ENCODE peak calls at places on chromosomes 7 and 10, in ten cellular contexts. F is activated CD8-positive, alpha-beta memory T cell treated with anti-CD3 and anti-CD28 coated beads, Interleukin-2, amount 50 U/mL, for 48 hours; O is stimulated activated CD4-positive, alpha-beta T cell treated with anti-CD3 and anti-CD28 coated beads, TNF-alpha, amount 100 ng/mL, for 4 hours; L is T-helper 2 cell; J is spleen; G is T-helper 9 cell; U is LoVo; Z is left ventricle myocardium inferior; A is EH; P is nucleus accumbens. Y is an unnamed sample.
A peak's percentile ranks its signal among the peaks of the same experiment; 100 is the strongest.

GRCh38 chr7:89334785-89335184 is 539.2 kb upstream of the TEX47 start:
- DNase-seq in F (no peak), O (no peak), L (no peak), J (no peak), G (no peak), U (no peak), Z (no peak), A (no peak), P (no peak), Y (no peak)

GRCh38 chr7:2799253-2799652 is 44.9 kb downstream of the GNA12 start:
- DNase-seq in F (no peak), O (no peak), L (no peak), J (no peak), G (no peak), U (no peak), Z (no peak), A (no peak), P (no peak), Y (no peak)

GRCh38 chr10:114495303-114495702 is 91.0 kb upstream of the AFAP1L2 start:
- DNase-seq in F (no peak), O (no peak), L (no peak), J (no peak), G (no peak), U (no peak), Z (no peak), A (no peak), P (no peak), Y (no peak)

GRCh38 chr10:3568392-3568791 is 216.6 kb downstream of the KLF6 start:
- DNase-seq in F (no peak), O (no peak), L (no peak), J (no peak), G (no peak), U (no peak), Z (no peak), A (no peak), P (no peak), Y (no peak)

GRCh38 chr10:86065711-86066251 is 300.8 kb downstream of the GRID1 start:
- DNase-seq in F (peak; percentile 28), O (no peak), L (no peak), J (peak; percentile 47), G (no peak), U (no peak), Z (no peak), A (no peak), P (no peak), Y (no peak)

GRCh38 chr7:68319061-68319460 is 1279.2 kb upstream of the AUTS2 start:
- DNase-seq in F (no peak), O (no peak), L (no peak), J (no peak), G (no peak), U (no peak), Z (no peak), A (no peak), P (no peak), Y (no peak)

GRCh38 chr7:32222251-32222900 is 152.2 kb upstream of the PDE1C start:
- DNase-seq in F (no peak), O (no peak), L (no peak), J (no peak), G (no peak), U (no peak), Z (no peak), A (no peak), P (no peak), Y (no peak)

GRCh38 chr10:97633921-97634320 is 621 bp upstream of the MORN4 start:
- DNase-seq in F (peak; percentile 56), O (no peak), L (no peak), J (no peak), G (no peak), U (peak; percentile 32), Z (no peak), A (no peak), P (no peak), Y (no peak)

GRCh38 chr7:145082366-145083240 is 246.8 kb upstream of the TPK1 start:
- DNase-seq in F (no peak), O (no peak), L (no peak), J (no peak), G (no peak), U (no peak), Z (no peak), A (no peak), P (no peak), Y (no peak)

GRCh38 chr7:74400420-74401136 is 53.1 kb upstream of the GTF2IRD1 start:
- DNase-seq in F (no peak), O (no peak), L (no peak), J (no peak), G (no peak), U (no peak), Z (no peak), A (no peak), P (no peak), Y (no peak)

GRCh38 chr10:51800725-51801455 is 101.5 kb upstream of the CSTF2T start:
- DNase-seq in F (no peak), O (no peak), L (no peak), J (no peak), G (no peak), U (no peak), Z (no peak), A (peak; percentile 4), P (no peak), Y (no peak)

GRCh38 chr10:22022257-22023051 is 18.9 kb upstream of the DNAJC1 start:
- DNase-seq in F (peak; percentile 62), O (peak; percentile 48), L (peak; percentile 30), J (no peak), G (peak; percentile 45), U (no peak), Z (peak; percentile 39), A (peak; percentile 2), P (no peak), Y (peak; percentile 65)

GRCh38 chr10:20959178-20959577 is 62.1 kb upstream of the NEBL start:
- DNase-seq in F (no peak), O (no peak), L (no peak), J (no peak), G (no peak), U (no peak), Z (no peak), A (no peak), P (no peak), Y (no peak)

GRCh38 chr10:96043157-96043894 is at the start of gene CCNJ:
- DNase-seq in F (peak; percentile 90), O (peak; percentile 67), L (peak; percentile 68), J (peak; percentile 94), G (peak; percentile 69), U (peak; percentile 93), Z (peak; percentile 89), A (peak; percentile 91), P (peak; percentile 82), Y (peak; percentile 95)

GRCh38 chr10:76786673-76787072 is 850.9 kb downstream of the KCNMA1 start:
- DNase-seq in F (no peak), O (no peak), L (no peak), J (no peak), G (no peak), U (no peak), Z (no peak), A (peak; percentile 16), P (no peak), Y (no peak)

GRCh38 chr10:23067337-23067736 is 28.0 kb upstream of the MSRB2 start:
- DNase-seq in F (no peak), O (no peak), L (no peak), J (no peak), G (no peak), U (no peak), Z (no peak), A (no peak), P (no peak), Y (no peak)

GRCh38 chr10:25047902-25048301 is 31.5 kb downstream of the THNSL1 start:
- DNase-seq in F (no peak), O (no peak), L (no peak), J (no peak), G (no peak), U (no peak), Z (no peak), A (peak; percentile 87), P (no peak), Y (no peak)

GRCh38 chr7:19899517-19899916 is 126.1 kb upstream of the TMEM196 start:
- DNase-seq in F (no peak), O (no peak), L (no peak), J (no peak), G (no peak), U (no peak), Z (no peak), A (no peak), P (no peak), Y (no peak)

GRCh38 chr10:102396251-102396650 is 746 bp downstream of the NFKB2 start:
- DNase-seq in F (no peak), O (no peak), L (no peak), J (no peak), G (no peak), U (no peak), Z (no peak), A (no peak), P (no peak), Y (no peak)

GRCh38 chr10:10421071-10421470 is 596.6 kb upstream of the CELF2 start:
- DNase-seq in F (no peak), O (no peak), L (no peak), J (no peak), G (no peak), U (no peak), Z (no peak), A (no peak), P (no peak), Y (no peak)

GRCh38 chr10:19977097-19977521 is 160.9 kb downstream of the PLXDC2 start:
- DNase-seq in F (no peak), O (no peak), L (no peak), J (no peak), G (no peak), U (no peak), Z (no peak), A (no peak), P (no peak), Y (no peak)

GRCh38 chr7:7157177-7157886 is 25.0 kb upstream of the C1GALT1 start:
- DNase-seq in F (peak; percentile 59), O (peak; percentile 26), L (no peak), J (no peak), G (peak; percentile 39), U (peak; percentile 41), Z (no peak), A (peak; percentile 86), P (no peak), Y (no peak)

GRCh38 chr10:84541289-84541637 is 212.9 kb downstream of the CCSER2 start:
- DNase-seq in F (no peak), O (no peak), L (no peak), J (no peak), G (no peak), U (no peak), Z (no peak), A (peak; percentile 3), P (no peak), Y (no peak)

GRCh38 chr7:25636168-25636567 is 407.9 kb upstream of the NPVF start:
- DNase-seq in F (no peak), O (no peak), L (no peak), J (no peak), G (no peak), U (no peak), Z (no peak), A (no peak), P (no peak), Y (no peak)

GRCh38 chr10:4234661-4235060 is 449.7 kb upstream of the KLF6 start:
- DNase-seq in F (no peak), O (no peak), L (no peak), J (peak; percentile 71), G (peak; percentile 11), U (no peak), Z (no peak), A (no peak), P (no peak), Y (no peak)

Y was measured in right cardiac atrium.